ENCODE peak calls at places on chromosome 1, in seven cellular contexts. G, E, I, D, O, R and K are unnamed samples.

GRCh38 chr1:244065960-244066388 is 14.9 kb downstream of the ZBTB18 start:
- DNase-seq in G (no peak), E (no peak), I (peak; percentile 72), D (peak; percentile 93), O (no peak), R (no peak), K (no peak)

GRCh38 chr1:81876901-81877750 is 76.4 kb downstream of the ADGRL2 start:
- DNase-seq in G (no peak), E (no peak), I (peak; percentile 43), D (peak; percentile 72), O (no peak), R (no peak), K (no peak)

GRCh38 chr1:205693421-205693991 is 13.2 kb upstream of the SLC45A3 start:
- DNase-seq in G (no peak), E (no peak), I (no peak), D (no peak), O (no peak), R (no peak), K (no peak)

GRCh38 chr1:58438468-58438867 is 108.1 kb downstream of the OMA1 start:
- DNase-seq in G (no peak), E (no peak), I (no peak), D (no peak), O (no peak), R (no peak), K (no peak)

GRCh38 chr1:154956557-154956956 is 658 bp upstream of the PBXIP1 start:
- DNase-seq in G (peak; percentile 56), E (no peak), I (no peak), D (no peak), O (peak; percentile 72), R (no peak), K (no peak)

GRCh38 chr1:172168597-172168872 is 251.9 kb upstream of the C1orf105 start:
- DNase-seq in G (no peak), E (no peak), I (no peak), D (no peak), O (no peak), R (no peak), K (no peak)

GRCh38 chr1:6359568-6360496 is 33.7 kb downstream of the ACOT7 start:
- DNase-seq in G (peak; percentile 53), E (peak; percentile 34), I (peak; percentile 49), D (peak; percentile 68), O (peak; percentile 95), R (peak; percentile 63), K (peak; percentile 62)

GRCh38 chr1:48776400-48777218 is at the start of gene BEND5:
- DNase-seq in G (peak; percentile 46), E (peak; percentile 79), I (peak; percentile 83), D (peak; percentile 66), O (peak; percentile 87), R (peak; percentile 15), K (no peak)

GRCh38 chr1:41492341-41492848 is 7.9 kb upstream of the EDN2 start:
- DNase-seq in G (peak; percentile 12), E (no peak), I (no peak), D (peak; percentile 41), O (peak; percentile 52), R (peak; percentile 6), K (no peak)

GRCh38 chr1:19113362-19114092 is 96.5 kb downstream of the UBR4 start:
- DNase-seq in G (no peak), E (peak; percentile 21), I (peak; percentile 26), D (peak; percentile 25), O (no peak), R (peak; percentile 25), K (no peak)

GRCh38 chr1:14136881-14137280 is 436.9 kb downstream of the PRDM2 start:
- DNase-seq in G (no peak), E (no peak), I (no peak), D (no peak), O (no peak), R (no peak), K (no peak)

GRCh38 chr1:55981015-55981635 is 598.2 kb downstream of the PLPP3 start:
- DNase-seq in G (no peak), E (no peak), I (peak; percentile 78), D (peak; percentile 35), O (no peak), R (no peak), K (no peak)

GRCh38 chr1:38129473-38129872 is 82.9 kb upstream of the POU3F1 start:
- DNase-seq in G (no peak), E (no peak), I (no peak), D (no peak), O (no peak), R (no peak), K (no peak)

GRCh38 chr1:195717651-195718050 is 890.6 kb downstream of the KCNT2 start:
- DNase-seq in G (no peak), E (no peak), I (peak; percentile 56), D (peak; percentile 14), O (no peak), R (no peak), K (no peak)

GRCh38 chr1:205588691-205589445 is 42.9 kb downstream of the ELK4 start:
- DNase-seq in G (no peak), E (no peak), I (peak; percentile 16), D (peak; percentile 70), O (peak; percentile 77), R (no peak), K (no peak)

GRCh38 chr1:10668241-10668761 is 128.1 kb downstream of the CASZ1 start:
- DNase-seq in G (no peak), E (no peak), I (no peak), D (no peak), O (no peak), R (no peak), K (no peak)

GRCh38 chr1:69081671-69082070 is 486.1 kb upstream of the LRRC7 start:
- DNase-seq in G (no peak), E (no peak), I (no peak), D (no peak), O (no peak), R (no peak), K (no peak)

GRCh38 chr1:36217667-36218066 is 6.6 kb upstream of the THRAP3 start:
- DNase-seq in G (no peak), E (no peak), I (peak; percentile 37), D (peak; percentile 39), O (no peak), R (no peak), K (no peak)

GRCh38 chr1:182625716-182626504 is 21.7 kb upstream of the RGS16 start:
- DNase-seq in G (no peak), E (no peak), I (peak; percentile 73), D (no peak), O (no peak), R (no peak), K (no peak)

GRCh38 chr1:65163193-65163805 is 15.3 kb downstream of the AK4 start:
- DNase-seq in G (no peak), E (no peak), I (no peak), D (no peak), O (no peak), R (no peak), K (no peak)

GRCh38 chr1:179814513-179814838 is 63.1 kb downstream of the TOR1AIP2 start:
- DNase-seq in G (peak; percentile 66), E (no peak), I (no peak), D (no peak), O (peak; percentile 85), R (no peak), K (peak; percentile 47)
- H3K4me3 ChIP-seq in G (peak overlapping the region; percentile 60), E (peak overlapping the region; percentile 77), I (peak overlapping the region; percentile 74), D (peak overlapping the region; percentile 70), O (peak overlapping the region; percentile 89), R (peak overlapping the region; percentile 56), K (peak overlapping the region; percentile 28)

GRCh38 chr1:226438007-226438406 is 30.1 kb upstream of the PARP1 start:
- DNase-seq in G (no peak), E (peak; percentile 10), I (no peak), D (no peak), O (no peak), R (no peak), K (no peak)
- H3K4me1 ChIP-seq in G (no peaks in the 10 kb centered on the region), E (no peaks in the 10 kb centered on the region), I (no peaks in the 10 kb centered on the region), D (no peaks in the 10 kb centered on the region), O (no peaks in the 10 kb centered on the region), R (no peaks in the 10 kb centered on the region), K (no peaks in the 10 kb centered on the region)

GRCh38 chr1:228058981-228059535 is 23.4 kb upstream of the ARF1 start:
- DNase-seq in G (no peak), E (peak; percentile 70), I (no peak), D (no peak), O (no peak), R (peak; percentile 82), K (peak; percentile 31)

GRCh38 chr1:228060458-228061190 is 21.9 kb upstream of the ARF1 start:
- DNase-seq in G (no peak), E (no peak), I (peak; percentile 31), D (peak; percentile 23), O (peak; percentile 76), R (no peak), K (peak; percentile 36)

GRCh38 chr1:228061411-228062084 is 21.0 kb upstream of the ARF1 start:
- DNase-seq in G (no peak), E (no peak), I (no peak), D (no peak), O (peak; percentile 53), R (no peak), K (peak; percentile 23)

GRCh38 chr1:228058172-228058980 is 24.1 kb upstream of the ARF1 start:
- DNase-seq in G (no peak), E (no peak), I (no peak), D (no peak), O (peak; percentile 78), R (no peak), K (no peak)

DNA sequence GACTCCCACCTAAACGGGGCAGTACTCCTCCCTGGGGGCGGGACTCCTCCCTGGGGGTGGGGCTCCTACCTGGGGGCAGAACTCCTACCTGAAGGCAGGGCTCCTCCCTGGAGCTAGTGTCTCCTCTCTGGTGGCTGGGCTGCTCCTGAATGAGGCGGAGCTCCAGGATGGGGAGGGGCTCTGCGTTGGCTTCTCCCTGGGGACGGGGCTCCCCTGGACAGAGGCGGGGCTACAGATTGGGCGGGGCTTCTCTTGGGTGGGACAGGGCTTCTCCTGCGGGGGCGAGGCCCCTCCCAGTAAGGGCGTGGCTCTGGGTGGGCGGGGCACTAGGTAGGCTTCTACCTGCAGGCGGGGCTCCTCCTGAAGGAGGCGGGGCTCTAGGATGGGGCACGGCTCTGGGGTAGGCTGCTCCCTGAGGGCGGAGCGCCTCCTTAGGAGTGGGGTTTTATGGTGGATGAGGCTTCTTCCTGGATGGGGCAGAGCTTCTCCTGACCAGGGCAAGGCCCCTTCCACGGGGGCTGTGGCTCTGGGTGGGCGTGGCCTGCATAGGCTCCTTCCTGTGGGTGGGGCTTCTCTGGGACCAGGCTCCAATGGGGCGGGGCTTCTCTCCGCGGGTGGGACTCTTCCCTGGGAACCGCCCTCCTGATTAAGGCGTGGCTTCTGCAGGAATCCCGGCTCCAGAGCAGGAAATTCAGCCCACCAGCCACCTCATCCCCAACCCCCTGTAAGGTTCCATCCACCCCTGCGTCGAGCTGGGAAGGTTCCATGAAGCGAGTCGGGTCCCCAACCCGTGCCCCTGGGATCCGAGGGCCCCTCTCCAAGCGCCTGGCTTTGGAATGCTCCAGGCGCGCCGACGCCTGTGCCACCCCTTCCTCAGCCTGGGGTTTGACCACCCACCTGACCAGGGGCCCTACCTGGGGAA is 22.7 kb upstream of the ARF1 start:
- DNase-seq in G (no peak), E (peak; percentile 55), I (peak; percentile 26), D (no peak), O (peak; percentile 96), R (peak; percentile 68), K (peak; percentile 91)
- H3K4me3 ChIP-seq in G (peak overlapping the region; percentile 35), E (peak overlapping the region; percentile 48), I (no peak overlapping the region), D (peak overlapping the region; percentile 16), O (no peak overlapping the region), R (peak overlapping the region; percentile 55), K (peak overlapping the region; percentile 48)

GRCh38 chr1:235069577-235070563 is 58.8 kb downstream of the TOMM20 start:
- DNase-seq in G (peak; percentile 55), E (no peak), I (no peak), D (peak; percentile 97), O (peak; percentile 96), R (no peak), K (peak; percentile 90)
- H3K4me1 ChIP-seq in G (peaks cover 71% of the 10 kb centered on the region), E (peaks cover 9% of the 10 kb centered on the region), I (peaks cover 52% of the 10 kb centered on the region), D (peaks cover 34% of the 10 kb centered on the region), O (peaks cover 46% of the 10 kb centered on the region), R (peaks cover 11% of the 10 kb centered on the region), K (peaks cover 57% of the 10 kb centered on the region)

GRCh38 chr1:24929876-24930702 is at the start of gene RUNX3:
- DNase-seq in G (peak; percentile 54), E (peak; percentile 92), I (no peak), D (no peak), O (peak; percentile 94), R (peak; percentile 94), K (no peak)
- H3K4me3 ChIP-seq in G (peak within 1 kb of the TSS; percentile 52), E (peak within 1 kb of the TSS; percentile 91), I (no peak within 1 kb of the TSS), D (no peak within 1 kb of the TSS), O (no peak within 1 kb of the TSS), R (peak within 1 kb of the TSS; percentile 81), K (peak within 1 kb of the TSS; percentile 29)